ENCODE peak calls at places on chromosomes 13 and 19, in eight cellular contexts. O is left ventricle myocardium inferior; D is NCI-H1105; W is NCI-H187 treated with DMSO at 0.1 percent for 48 hours; Q is stromal cell of bone marrow; C is stimulated activated CD8-positive, alpha-beta memory T cell treated with anti-CD3 and anti-CD28 coated beads, Interleukin-7, amount 100 ng/mL, for 1 hour; U is HS-27A; P is T47D. H is an unnamed sample.
A peak's percentile ranks its signal among the peaks of the same experiment; 100 is the strongest.

GRCh38 chr19:6773323-6773931 is 919 bp downstream of the VAV1 start:
- DNase-seq in Q (no peak), W (no peak), D (no peak), U (no peak), O (peak; percentile 41), P (no peak), C (no peak), H (peak; percentile 13)

GRCh38 chr13:41216160-41216559 is 21.8 kb upstream of the KBTBD7 start:
- DNase-seq in W (no peak), D (no peak), O (no peak), P (no peak), C (no peak), Q (no peak), U (no peak), H (no peak)

GRCh38 chr13:37109080-37109678 is 3.7 kb upstream of the CSNK1A1L start:
- DNase-seq in Q (peak; percentile 49), O (no peak), U (no peak), P (no peak), W (no peak), C (no peak), D (no peak), H (no peak)

GRCh38 chr19:41218615-41219507 is at the start of gene AXL:
- DNase-seq in O (peak; percentile 81), W (no peak), C (no peak), U (peak; percentile 95), P (no peak), Q (peak; percentile 72), D (no peak), H (peak; percentile 85)

GRCh38 chr13:94705081-94705751 is 7.1 kb downstream of the SOX21 start:
- DNase-seq in Q (no peak), D (no peak), W (no peak), C (no peak), P (no peak), O (no peak), U (no peak), H (no peak)

GRCh38 chr19:19460761-19461265 is 54.5 kb downstream of the TSSK6 start:
- DNase-seq in D (no peak), W (no peak), C (peak; percentile 37), Q (no peak), P (no peak), O (peak; percentile 69), U (no peak), H (peak; percentile 28)

GRCh38 chr13:92994056-92994455 is 232.6 kb upstream of the GPC6 start:
- DNase-seq in W (no peak), Q (peak; percentile 28), U (peak; percentile 29), D (no peak), C (no peak), P (no peak), O (no peak), H (no peak)

GRCh38 chr19:50710612-50711011 is 9.0 kb downstream of the SHANK1 start:
- DNase-seq in U (no peak), Q (no peak), D (no peak), O (no peak), W (no peak), C (no peak), P (no peak), H (no peak)

GRCh38 chr19:3983936-3984583 is 1.2 kb downstream of the EEF2 start:
- DNase-seq in Q (no peak), C (no peak), P (no peak), D (no peak), W (no peak), O (no peak), U (no peak), H (no peak)

GRCh38 chr19:4343845-4344713 is 717 bp downstream of the MPND start:
- DNase-seq in U (no peak), O (no peak), D (no peak), W (no peak), Q (no peak), P (no peak), C (no peak), H (no peak)

GRCh38 chr19:34649886-34650543 is 26.9 kb downstream of the SCGB2B2 start:
- DNase-seq in W (no peak), Q (no peak), O (no peak), C (no peak), D (no peak), U (no peak), P (no peak), H (no peak)